ENCODE peak calls at places on chromosomes 2 and 18, in four cellular contexts. H, N, M and K are unnamed samples.
A peak's percentile ranks its signal among the peaks of the same experiment; 100 is the strongest.

GRCh38 chr2:57962861-57963260 is 83.7 kb upstream of the VRK2 start:
- DNase-seq in H (no peak), N (no peak), M (no peak), K (no peak)

GRCh38 chr2:209395232-209395631 is 28.6 kb upstream of the MAP2 start:
- DNase-seq in H (no peak), N (no peak), M (no peak), K (no peak)

GRCh38 chr18:37956902-37957301 is 391.3 kb upstream of the CELF4 start:
- DNase-seq in H (no peak), N (no peak), M (no peak), K (no peak)

GRCh38 chr2:170530284-170530745 is 184.8 kb upstream of the SP5 start:
- DNase-seq in H (no peak), N (peak; percentile 94), M (no peak), K (no peak)

GRCh38 chr2:213306320-213306942 is 22.2 kb downstream of the SPAG16 start:
- DNase-seq in H (no peak), N (no peak), M (no peak), K (no peak)

GRCh38 chr2:20488136-20488705 is 41.3 kb downstream of the RHOB start:
- DNase-seq in H (peak; percentile 7), N (no peak), M (no peak), K (no peak)

GRCh38 chr2:199456383-199457146 is 1.2 kb downstream of the SATB2 start:
- DNase-seq in H (no peak), N (no peak), M (no peak), K (no peak)

GRCh38 chr2:215556979-215557378 is 121.1 kb upstream of the FN1 start:
- DNase-seq in H (no peak), N (no peak), M (no peak), K (no peak)

GRCh38 chr2:68163641-68164040 is 6.0 kb downstream of the PNO1 start:
- DNase-seq in H (no peak), N (no peak), M (no peak), K (no peak)

GRCh38 chr2:37561615-37562569 is 109.5 kb downstream of the CDC42EP3 start:
- DNase-seq in H (no peak), N (peak; percentile 13), M (peak; percentile 77), K (no peak)

GRCh38 chr18:35247412-35248249 is 6.8 kb downstream of the ZNF397 start:
- DNase-seq in H (no peak), N (no peak), M (no peak), K (no peak)

DNA sequence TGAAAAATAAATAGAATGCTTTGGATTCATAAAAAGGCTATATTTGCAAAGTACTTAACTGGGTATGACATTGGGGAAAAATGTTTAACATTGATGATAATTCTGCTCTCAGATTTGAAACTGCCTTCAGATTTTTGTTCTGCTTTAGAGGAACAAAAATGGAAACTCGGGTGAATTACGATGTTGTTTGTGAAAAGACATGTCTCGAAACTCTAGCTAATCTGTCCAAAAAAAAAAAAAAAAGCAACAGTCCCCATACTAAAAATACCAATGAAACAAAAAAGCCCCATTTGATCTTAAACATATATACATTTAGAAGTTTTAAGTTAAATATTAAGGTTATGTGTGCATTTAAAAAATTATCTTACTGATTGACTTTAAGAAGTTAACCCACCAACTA is 3.0 kb downstream of the ZDBF2 start:
- DNase-seq in H (no peak), N (no peak), M (no peak), K (no peak)
- H3K4me2 ChIP-seq in H (no peak overlapping the region), N (no peak overlapping the region), M (no peak overlapping the region), K (no peak overlapping the region)

GRCh38 chr2:42969231-42970150 is 177.1 kb upstream of the HAAO start:
- DNase-seq in H (no peak), N (no peak), M (no peak), K (no peak)
- TF ChIP-seq CBX5 in H (no peak), N (no peak), M (no peak), K (no peak)

GRCh38 chr2:38653715-38654494 is 12.0 kb upstream of the GALM start:
- DNase-seq in H (no peak), N (peak; percentile 53), M (no peak), K (peak; percentile 48)
- H3K4me2 ChIP-seq in H (no peak overlapping the region), N (peak overlapping the region; percentile 96), M (peak overlapping the region; percentile 55), K (peak overlapping the region; percentile 12)

DNA sequence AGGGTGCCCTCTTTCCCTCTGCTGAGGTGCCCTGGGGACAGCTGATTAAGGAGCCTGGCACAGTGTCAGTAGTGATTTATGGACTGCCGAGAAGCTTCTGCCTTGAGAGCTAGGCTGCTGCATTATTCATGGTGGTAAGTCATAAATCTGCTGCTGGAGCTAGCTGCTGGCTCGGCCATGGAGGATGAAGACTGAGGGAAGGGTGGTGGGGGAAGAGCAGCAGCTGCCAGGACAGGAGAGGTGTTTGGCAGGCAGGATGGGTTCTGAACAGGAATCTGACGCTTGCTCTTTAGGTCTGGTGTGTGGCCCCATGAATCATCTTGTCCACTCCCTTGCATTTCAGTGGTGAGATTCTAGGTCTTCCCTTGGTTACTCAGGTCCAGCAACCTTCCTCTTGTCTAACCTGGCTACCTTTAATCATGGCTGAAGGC is 296.3 kb downstream of the DYSF start:
- DNase-seq in H (no peak), N (no peak), M (no peak), K (no peak)
- TF ChIP-seq CBX5 in H (no peak), N (no peak), M (no peak), K (no peak)

DNA sequence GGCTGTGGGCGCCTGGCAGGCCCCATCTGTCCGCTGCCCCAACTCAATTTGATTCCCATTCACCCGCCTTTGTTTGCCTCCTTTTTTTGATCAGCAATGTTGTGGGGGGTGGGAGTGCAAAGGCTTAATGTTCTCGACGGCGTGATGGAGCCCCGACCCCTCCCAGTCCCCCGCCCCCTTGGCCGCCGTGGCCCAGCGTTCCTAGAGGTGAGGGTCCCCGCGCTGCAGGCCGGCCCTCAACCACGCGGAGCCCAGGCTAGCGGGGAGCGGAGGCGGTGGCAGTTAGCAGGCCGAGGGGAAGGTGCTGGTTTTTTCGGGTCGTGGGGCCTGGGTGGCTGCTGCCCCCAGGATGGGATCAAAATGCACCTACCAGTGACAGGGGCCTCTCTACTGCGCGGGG is 274.7 kb upstream of the SKOR2 start:
- DNase-seq in H (no peak), N (no peak), M (no peak), K (no peak)
- H3K4me2 ChIP-seq in H (no peak overlapping the region), N (no peak overlapping the region), M (no peak overlapping the region), K (no peak overlapping the region)

GRCh38 chr18:59742325-59743111 is 45.3 kb upstream of the CCBE1 start:
- DNase-seq in H (no peak), N (no peak), M (no peak), K (no peak)
- TF ChIP-seq CBX5 in H (no peak), N (no peak), M (no peak), K (no peak)

GRCh38 chr2:2879776-2880175 is 497.8 kb downstream of the EIPR1 start:
- DNase-seq in H (no peak), N (no peak), M (no peak), K (peak; percentile 27)

GRCh38 chr2:2880938-2881337 is 496.7 kb downstream of the EIPR1 start:
- DNase-seq in H (no peak), N (no peak), M (no peak), K (no peak)

GRCh38 chr2:2877427-2877826 is 500.2 kb downstream of the EIPR1 start:
- DNase-seq in H (no peak), N (no peak), M (no peak), K (no peak)

GRCh38 chr2:2879071-2879470 is 498.5 kb downstream of the EIPR1 start:
- DNase-seq in H (no peak), N (no peak), M (no peak), K (no peak)

DNA sequence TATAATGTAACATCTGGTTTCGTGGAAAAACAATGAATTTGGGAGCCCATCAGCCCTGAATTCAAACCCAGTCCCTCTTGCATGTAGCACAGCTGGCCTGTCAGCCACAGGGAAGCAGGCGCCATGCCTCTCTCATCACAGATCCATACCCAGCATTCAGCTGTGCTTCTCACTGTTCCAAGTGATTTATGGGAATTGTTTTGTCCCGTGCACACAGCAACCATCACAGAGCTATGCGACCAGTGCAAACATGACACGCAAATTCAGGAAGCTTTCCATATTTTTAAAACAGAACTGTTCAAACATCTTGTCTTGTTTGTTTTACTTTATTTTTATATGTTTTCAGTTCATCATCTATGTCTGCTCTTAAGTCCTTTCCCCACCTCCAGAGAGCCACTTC is 496.1 kb downstream of the EIPR1 start:
- DNase-seq in H (no peak), N (no peak), M (no peak), K (no peak)
- H3K4me2 ChIP-seq in H (no peak overlapping the region), N (no peak overlapping the region), M (no peak overlapping the region), K (no peak overlapping the region)

DNA sequence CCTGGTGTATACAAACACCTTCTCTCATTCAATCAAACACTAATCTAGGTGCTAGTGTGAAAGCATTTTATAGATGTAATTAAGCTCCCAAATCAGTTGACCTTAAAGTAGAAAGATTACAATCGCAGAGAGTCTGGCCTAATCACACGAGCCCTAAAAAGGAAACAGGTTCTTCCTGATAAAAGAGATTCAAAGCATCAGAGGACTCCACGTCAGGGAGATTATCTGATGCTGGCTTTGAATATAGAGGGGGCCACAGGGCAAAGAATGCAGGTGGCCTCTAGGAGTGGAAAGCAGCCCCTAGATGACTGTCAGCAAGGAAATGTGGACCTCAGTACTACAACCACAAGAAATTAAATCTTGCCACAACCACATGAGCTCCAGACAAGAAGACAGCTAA is 28.2 kb upstream of the ZC3H15 start:
- DNase-seq in H (no peak), N (no peak), M (no peak), K (no peak)
- TF ChIP-seq CBX5 in H (no peak), N (no peak), M (no peak), K (no peak)